ENCODE peak calls at places on chromosomes 16 and 17, in six cellular contexts. O is NCI-H345; F is activated gamma-delta T cell treated with anti-CD3 and anti-CD28 coated beads, Interleukin-2, amount 50 U/mL, for 16 hours; T is SHP77; N is activated CD4-positive, alpha-beta T cell treated with anti-CD3 and anti-CD28 coated beads for 1 hour; U is CD8-positive, alpha-beta T cell. R is an unnamed sample.

GRCh38 chr17:78892520-78892919 is 10.5 kb downstream of the CEP295NL start:
- DNase-seq in O (no peak), F (no peak), T (no peak), N (no peak), U (no peak), R (no peak)

GRCh38 chr17:49959183-49959935 is 9.6 kb upstream of the DLX4 start:
- DNase-seq in O (no peak), F (no peak), T (no peak), N (no peak), U (no peak), R (no peak)

GRCh38 chr17:58411408-58411894 is 5.9 kb downstream of the RNF43 start:
- DNase-seq in O (no peak), F (no peak), T (no peak), N (no peak), U (no peak), R (no peak)

GRCh38 chr16:56594292-56594619 is 4.9 kb downstream of the MT3 start:
- DNase-seq in O (no peak), F (no peak), T (no peak), N (no peak), U (no peak), R (no peak)

GRCh38 chr17:62717589-62718342 is 90.3 kb downstream of the MRC2 start:
- DNase-seq in O (no peak), F (no peak), T (no peak), N (no peak), U (no peak), R (no peak)

GRCh38 chr16:54459509-54460235 is 173.1 kb upstream of the IRX3 start:
- DNase-seq in O (no peak), F (no peak), T (no peak), N (no peak), U (no peak), R (no peak)

GRCh38 chr16:77835111-77835510 is 46.7 kb downstream of the VAT1L start:
- DNase-seq in O (no peak), F (no peak), T (no peak), N (no peak), U (no peak), R (no peak)

GRCh38 chr16:67673712-67674580 is 7.3 kb downstream of the C16orf86 start:
- DNase-seq in O (no peak), F (no peak), T (peak; percentile 40), N (no peak), U (no peak), R (no peak)

GRCh38 chr17:73341350-73342056 is 29.7 kb upstream of the CDC42EP4 start:
- DNase-seq in O (no peak), F (no peak), T (no peak), N (no peak), U (no peak), R (no peak)

GRCh38 chr17:72697602-72698146 is 394.8 kb downstream of the SLC39A11 start:
- DNase-seq in O (no peak), F (no peak), T (no peak), N (no peak), U (no peak), R (no peak)

GRCh38 chr17:74851612-74852236 is 8.0 kb downstream of the GRIN2C start:
- DNase-seq in O (peak; percentile 93), F (no peak), T (peak; percentile 73), N (no peak), U (no peak), R (no peak)